ENCODE peak calls at places on chromosomes 4 and X, in five cellular contexts. One of them, this sample, is unnamed.

GRCh38 chr4:173318648-173319211 is 15.4 kb downstream of the HMGB2 start:
- DNase-seq in uterus: no peak
- DNase-seq in GM06990: peak; percentile 30
- DNase-seq in iris pigment epithelial cell: peak; percentile 60
- DNase-seq in central memory CD4-positive, alpha-beta T cell: peak; percentile 33
- DNase-seq in this sample: peak; percentile 80

GRCh38 chr4:337932-338758 is 531 bp downstream of the ZNF141 start:
- DNase-seq in uterus: peak; percentile 50
- DNase-seq in GM06990: peak; percentile 82
- DNase-seq in iris pigment epithelial cell: peak; percentile 61
- DNase-seq in central memory CD4-positive, alpha-beta T cell: no peak
- DNase-seq in this sample: peak; percentile 40

GRCh38 chr4:68748181-68748981 is 67.4 kb upstream of the UGT2B10 start:
- DNase-seq in uterus: no peak
- DNase-seq in GM06990: no peak
- DNase-seq in iris pigment epithelial cell: peak; percentile 0
- DNase-seq in central memory CD4-positive, alpha-beta T cell: no peak
- DNase-seq in this sample: no peak

GRCh38 chr4:139552908-139553307 is 3.1 kb downstream of the SETD7 start:
- DNase-seq in uterus: no peak
- DNase-seq in GM06990: no peak
- DNase-seq in iris pigment epithelial cell: no peak
- DNase-seq in central memory CD4-positive, alpha-beta T cell: no peak
- DNase-seq in this sample: no peak

GRCh38 chrX:120308558-120308957 is 2.7 kb downstream of the TMEM255A start:
- DNase-seq in uterus: peak; percentile 16
- DNase-seq in GM06990: no peak
- DNase-seq in iris pigment epithelial cell: no peak
- DNase-seq in central memory CD4-positive, alpha-beta T cell: no peak
- DNase-seq in this sample: no peak

GRCh38 chr4:95546236-95546635 is 2.5 kb downstream of the UNC5C start:
- DNase-seq in uterus: no peak
- DNase-seq in GM06990: no peak
- DNase-seq in iris pigment epithelial cell: no peak
- DNase-seq in central memory CD4-positive, alpha-beta T cell: no peak
- DNase-seq in this sample: no peak

GRCh38 chr4:5933996-5934831 is 41.3 kb upstream of the CRMP1 start:
- DNase-seq in uterus: no peak
- DNase-seq in GM06990: no peak
- DNase-seq in iris pigment epithelial cell: no peak
- DNase-seq in central memory CD4-positive, alpha-beta T cell: no peak
- DNase-seq in this sample: no peak

GRCh38 chr4:47835489-47835888 is 2.4 kb downstream of the CORIN start:
- DNase-seq in uterus: no peak
- DNase-seq in GM06990: no peak
- DNase-seq in iris pigment epithelial cell: peak; percentile 41
- DNase-seq in central memory CD4-positive, alpha-beta T cell: no peak
- DNase-seq in this sample: no peak

GRCh38 chrX:41734530-41734929 is 10.5 kb downstream of the GPR82 start:
- DNase-seq in uterus: no peak
- DNase-seq in GM06990: no peak
- DNase-seq in iris pigment epithelial cell: peak; percentile 17
- DNase-seq in central memory CD4-positive, alpha-beta T cell: no peak
- DNase-seq in this sample: no peak

GRCh38 chrX:71296806-71297205 is 4.7 kb upstream of the ITGB1BP2 start:
- DNase-seq in uterus: no peak
- DNase-seq in GM06990: no peak
- DNase-seq in iris pigment epithelial cell: no peak
- DNase-seq in central memory CD4-positive, alpha-beta T cell: no peak
- DNase-seq in this sample: no peak

GRCh38 chr4:16758206-16758605 is 140.2 kb downstream of the LDB2 start:
- DNase-seq in uterus: no peak
- DNase-seq in GM06990: no peak
- DNase-seq in iris pigment epithelial cell: no peak
- DNase-seq in central memory CD4-positive, alpha-beta T cell: no peak
- DNase-seq in this sample: no peak

GRCh38 chr4:100707786-100708185 is 190.0 kb upstream of the EMCN start:
- DNase-seq in uterus: no peak
- DNase-seq in GM06990: no peak
- DNase-seq in iris pigment epithelial cell: peak; percentile 3
- DNase-seq in central memory CD4-positive, alpha-beta T cell: no peak
- DNase-seq in this sample: no peak

This sample was measured in fibroblast of lung.